ENCODE peak calls at places on chromosomes 1 and 21, in ten cellular contexts. Y, R, B, S, Q, V, W, O, K and H are unnamed samples.

GRCh38 chr1:243786546-243786945 is 63.5 kb downstream of the AKT3 start:
- DNase-seq in Y (no peak), R (no peak), B (no peak), S (no peak), Q (no peak), V (no peak), W (no peak), O (no peak), K (no peak), H (no peak)

GRCh38 chr1:193927550-193927949 is 741.1 kb upstream of the B3GALT2 start:
- DNase-seq in Y (no peak), R (no peak), B (no peak), S (no peak), Q (no peak), V (no peak), W (no peak), O (no peak), K (peak; percentile 4), H (no peak)

GRCh38 chr1:22442212-22442894 is 9.3 kb upstream of the ZBTB40 start:
- DNase-seq in Y (no peak), R (no peak), B (no peak), S (no peak), Q (no peak), V (no peak), W (no peak), O (no peak), K (no peak), H (no peak)

GRCh38 chr1:119541389-119541788 is 34.4 kb downstream of the HSD3B1 start:
- DNase-seq in Y (no peak), R (no peak), B (no peak), S (no peak), Q (no peak), V (no peak), W (no peak), O (no peak), K (no peak), H (no peak)

GRCh38 chr1:88774151-88774556 is 90.1 kb downstream of the PKN2 start:
- DNase-seq in Y (no peak), R (no peak), B (no peak), S (no peak), Q (peak; percentile 75), V (no peak), W (peak; percentile 86), O (no peak), K (no peak), H (peak; percentile 25)

GRCh38 chr1:980137-980571 is 1.7 kb downstream of the PERM1 start:
- DNase-seq in Y (no peak), R (no peak), B (no peak), S (no peak), Q (no peak), V (peak; percentile 66), W (no peak), O (no peak), K (no peak), H (no peak)

GRCh38 chr1:184823080-184823479 is 68.4 kb upstream of the EDEM3 start:
- DNase-seq in Y (no peak), R (no peak), B (no peak), S (no peak), Q (no peak), V (no peak), W (no peak), O (no peak), K (no peak), H (no peak)

GRCh38 chr21:44917446-44918106 is 3.1 kb downstream of the ITGB2 start:
- DNase-seq in Y (no peak), R (no peak), B (no peak), S (no peak), Q (no peak), V (no peak), W (no peak), O (no peak), K (no peak), H (no peak)

GRCh38 chr21:44918581-44919033 is 2.1 kb downstream of the ITGB2 start:
- DNase-seq in Y (no peak), R (peak; percentile 28), B (no peak), S (no peak), Q (no peak), V (peak; percentile 78), W (no peak), O (no peak), K (no peak), H (no peak)

GRCh38 chr1:15128520-15129313 is 24.8 kb upstream of the TMEM51 start:
- DNase-seq in Y (peak; percentile 72), R (peak; percentile 59), B (peak; percentile 71), S (no peak), Q (peak; percentile 92), V (peak; percentile 88), W (peak; percentile 87), O (peak; percentile 60), K (peak; percentile 60), H (no peak)

GRCh38 chr1:3727042-3727824 is 25.0 kb upstream of the CCDC27 start:
- DNase-seq in Y (no peak), R (no peak), B (no peak), S (no peak), Q (peak; percentile 15), V (no peak), W (no peak), O (no peak), K (peak; percentile 40), H (no peak)

GRCh38 chr1:151990856-151991198 is 2.8 kb downstream of the S100A10 start:
- DNase-seq in Y (peak; percentile 64), R (no peak), B (no peak), S (no peak), Q (peak; percentile 82), V (no peak), W (peak; percentile 57), O (no peak), K (no peak), H (no peak)

GRCh38 chr1:208303743-208304142 is 59.6 kb upstream of the PLXNA2 start:
- DNase-seq in Y (no peak), R (no peak), B (no peak), S (no peak), Q (no peak), V (no peak), W (no peak), O (no peak), K (no peak), H (no peak)

DNA sequence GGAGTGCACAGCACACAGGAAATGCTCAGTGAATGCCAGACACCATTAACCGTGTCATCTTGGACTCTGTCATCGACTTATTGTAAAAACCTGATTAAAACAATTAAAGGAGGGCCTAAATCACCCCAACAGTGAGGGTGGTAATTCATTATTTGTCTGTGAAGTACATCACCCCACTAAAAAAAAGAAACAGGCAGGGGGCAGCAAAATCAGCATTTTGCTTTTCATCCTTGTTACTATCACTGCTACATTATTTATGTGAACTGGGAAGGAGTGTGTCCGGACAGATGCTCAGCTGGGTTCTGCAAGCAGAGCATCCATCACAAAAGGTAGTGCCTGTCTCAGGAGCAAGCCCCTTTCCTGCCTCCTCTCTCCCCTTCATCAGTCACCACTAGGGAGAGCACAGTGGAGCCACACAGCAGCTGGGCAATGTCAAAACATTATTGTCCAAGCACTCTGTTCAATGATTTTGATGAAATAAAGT is 98.5 kb downstream of the RERE start:
- DNase-seq in Y (no peak), R (no peak), B (no peak), S (no peak), Q (no peak), V (no peak), W (no peak), O (no peak), K (no peak), H (no peak)
- TF ChIP-seq CTCF in Y (no peak), R (peak; percentile 16), B (no peak), S (peak; percentile 51), Q (no peak), V (peak; percentile 9), W (no peak), O (peak; percentile 65), K (peak; percentile 73), H (peak; percentile 41)

GRCh38 chr21:34949499-34949898 is 99.6 kb downstream of the RUNX1 start:
- DNase-seq in Y (no peak), R (no peak), B (no peak), S (no peak), Q (no peak), V (peak; percentile 54), W (no peak), O (no peak), K (no peak), H (no peak)

GRCh38 chr21:34953950-34954349 is 95.2 kb downstream of the RUNX1 start:
- DNase-seq in Y (no peak), R (no peak), B (no peak), S (no peak), Q (no peak), V (no peak), W (no peak), O (no peak), K (no peak), H (no peak)

GRCh38 chr21:34950980-34951379 is 98.1 kb downstream of the RUNX1 start:
- DNase-seq in Y (no peak), R (no peak), B (no peak), S (no peak), Q (no peak), V (no peak), W (no peak), O (no peak), K (no peak), H (no peak)

GRCh38 chr21:34949045-34949444 is 100.1 kb downstream of the RUNX1 start:
- DNase-seq in Y (no peak), R (no peak), B (no peak), S (peak; percentile 18), Q (no peak), V (no peak), W (no peak), O (no peak), K (no peak), H (no peak)

GRCh38 chr21:34952701-34953100 is 96.4 kb downstream of the RUNX1 start:
- DNase-seq in Y (no peak), R (no peak), B (no peak), S (no peak), Q (no peak), V (no peak), W (no peak), O (no peak), K (no peak), H (peak; percentile 67)
- H3K4me3 ChIP-seq in Y (no peak overlapping the region), R (no peak overlapping the region), B (no peak overlapping the region), S (no peak overlapping the region), Q (no peak overlapping the region), V (no peak overlapping the region), W (no peak overlapping the region), O (no peak overlapping the region), K (no peak overlapping the region), H (no peak overlapping the region)

GRCh38 chr1:203176744-203177460 is 1.3 kb upstream of the MYBPH start:
- DNase-seq in Y (no peak), R (no peak), B (no peak), S (no peak), Q (no peak), V (peak; percentile 22), W (no peak), O (no peak), K (no peak), H (no peak)
- TF ChIP-seq CTCF in Y (no peak), R (no peak), B (no peak), S (no peak), Q (no peak), V (no peak), W (no peak), O (no peak), K (no peak), H (no peak)

DNA sequence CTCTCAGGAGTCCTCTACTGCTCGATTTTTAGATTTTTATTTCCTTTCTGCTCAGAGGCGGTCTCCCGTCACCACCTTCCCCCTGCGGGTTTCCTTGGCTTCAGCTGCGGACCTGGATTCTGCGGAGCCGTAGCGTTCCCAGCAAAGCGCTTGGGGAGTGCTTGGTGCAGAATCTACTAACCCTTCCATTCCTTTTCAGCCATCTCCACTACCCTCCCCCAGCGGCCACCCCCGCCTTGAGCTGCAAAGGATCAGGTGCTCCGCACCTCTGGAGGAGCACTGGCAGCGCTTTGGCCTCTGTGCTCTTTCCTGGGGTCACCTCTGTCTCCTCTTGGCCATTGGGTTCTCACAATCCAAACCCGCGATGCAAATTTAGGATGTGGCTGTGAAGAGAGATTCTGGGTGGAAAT is 3.8 kb downstream of the OLIG2 start:
- DNase-seq in Y (no peak), R (no peak), B (no peak), S (no peak), Q (no peak), V (no peak), W (no peak), O (no peak), K (no peak), H (no peak)
- H3K4me3 ChIP-seq in Y (no peak overlapping the region), R (no peak overlapping the region), B (peak overlapping the region; percentile 30), S (no peak overlapping the region), Q (no peak overlapping the region), V (no peak overlapping the region), W (no peak overlapping the region), O (no peak overlapping the region), K (no peak overlapping the region), H (no peak overlapping the region)